ENCODE peak calls at places on chromosomes 16 and 17, in six cellular contexts. One of them, this sample, is unnamed.

GRCh38 chr17:56833023-56833811 is 503 bp downstream of the C17orf67 start:
- DNase-seq in AG10803: peak
- DNase-seq in stomach: peak
- DNase-seq in fibroblast of lung: peak
- DNase-seq in A549: peak
- DNase-seq in cardiac muscle cell: peak
- DNase-seq in this sample: no peak

GRCh38 chr16:69820926-69821541 is 58.9 kb downstream of the WWP2 start:
- DNase-seq in A549: no peak
- DNase-seq in stomach: peak
- DNase-seq in cardiac muscle cell: no peak
- DNase-seq in fibroblast of lung: peak
- DNase-seq in AG10803: peak
- DNase-seq in this sample: no peak

GRCh38 chr17:80872999-80873951 is 118.4 kb upstream of the CHMP6 start:
- DNase-seq in fibroblast of lung: no peak
- DNase-seq in stomach: no peak
- DNase-seq in A549: peak
- DNase-seq in AG10803: no peak
- DNase-seq in cardiac muscle cell: no peak
- DNase-seq in this sample: no peak

GRCh38 chr17:345992-346785 is 6.4 kb downstream of the RPH3AL start:
- DNase-seq in cardiac muscle cell: no peak
- DNase-seq in fibroblast of lung: no peak
- DNase-seq in stomach: no peak
- DNase-seq in AG10803: no peak
- DNase-seq in A549: no peak
- DNase-seq in this sample: no peak

GRCh38 chr17:15398736-15399331 is 57.4 kb upstream of the TEKT3 start:
- DNase-seq in stomach: no peak
- DNase-seq in A549: peak
- DNase-seq in cardiac muscle cell: peak
- DNase-seq in fibroblast of lung: peak
- DNase-seq in AG10803: peak
- DNase-seq in this sample: no peak

GRCh38 chr17:67324330-67324729 is 42.0 kb downstream of the PSMD12 start:
- DNase-seq in AG10803: no peak
- DNase-seq in A549: no peak
- DNase-seq in cardiac muscle cell: no peak
- DNase-seq in stomach: no peak
- DNase-seq in fibroblast of lung: no peak
- DNase-seq in this sample: no peak

GRCh38 chr17:933168-934083 is 46.1 kb downstream of the NXN start:
- DNase-seq in AG10803: peak
- DNase-seq in stomach: peak
- DNase-seq in fibroblast of lung: peak
- DNase-seq in A549: peak
- DNase-seq in cardiac muscle cell: peak
- DNase-seq in this sample: no peak

GRCh38 chr17:31424944-31425582 is 33.6 kb downstream of the RAB11FIP4 start:
- DNase-seq in AG10803: peak
- DNase-seq in cardiac muscle cell: peak
- DNase-seq in fibroblast of lung: no peak
- DNase-seq in stomach: peak
- DNase-seq in A549: no peak
- DNase-seq in this sample: peak

GRCh38 chr17:83073389-83074063 is 5.9 kb upstream of the METRNL start:
- DNase-seq in fibroblast of lung: no peak
- DNase-seq in stomach: peak
- DNase-seq in A549: no peak
- DNase-seq in AG10803: no peak
- DNase-seq in cardiac muscle cell: no peak
- DNase-seq in this sample: no peak

GRCh38 chr16:89036776-89037175 is 56.9 kb upstream of the ACSF3 start:
- DNase-seq in AG10803: no peak
- DNase-seq in cardiac muscle cell: no peak
- DNase-seq in fibroblast of lung: no peak
- DNase-seq in A549: no peak
- DNase-seq in stomach: no peak
- DNase-seq in this sample: no peak

GRCh38 chr17:8868092-8868491 is 618 bp upstream of the PIK3R6 start:
- DNase-seq in stomach: no peak
- DNase-seq in AG10803: no peak
- DNase-seq in A549: no peak
- DNase-seq in fibroblast of lung: no peak
- DNase-seq in cardiac muscle cell: no peak
- DNase-seq in this sample: no peak

GRCh38 chr17:43871947-43872690 is 25.1 kb downstream of the CD300LG start:
- DNase-seq in cardiac muscle cell: no peak
- DNase-seq in stomach: peak
- DNase-seq in fibroblast of lung: no peak
- DNase-seq in AG10803: no peak
- DNase-seq in A549: no peak
- DNase-seq in this sample: no peak

GRCh38 chr16:81583893-81584705 is 139.5 kb downstream of the CMIP start:
- DNase-seq in cardiac muscle cell: no peak
- DNase-seq in fibroblast of lung: peak
- DNase-seq in stomach: peak
- DNase-seq in A549: peak
- DNase-seq in AG10803: peak
- DNase-seq in this sample: no peak

GRCh38 chr17:37826497-37827115 is 81.7 kb upstream of the HNF1B start:
- DNase-seq in AG10803: no peak
- DNase-seq in A549: no peak
- DNase-seq in fibroblast of lung: no peak
- DNase-seq in stomach: no peak
- DNase-seq in cardiac muscle cell: no peak
- DNase-seq in this sample: no peak

GRCh38 chr16:70470927-70471341 is 16.5 kb downstream of the FCSK start:
- DNase-seq in AG10803: no peak
- DNase-seq in stomach: peak
- DNase-seq in cardiac muscle cell: peak
- DNase-seq in fibroblast of lung: no peak
- DNase-seq in A549: peak
- DNase-seq in this sample: no peak

GRCh38 chr16:90018297-90019200 is 707 bp downstream of the DBNDD1 start:
- DNase-seq in stomach: peak
- DNase-seq in fibroblast of lung: no peak
- DNase-seq in AG10803: no peak
- DNase-seq in A549: peak
- DNase-seq in cardiac muscle cell: peak
- DNase-seq in this sample: no peak

GRCh38 chr16:59748531-59748930 is 1014.4 kb upstream of the GOT2 start:
- DNase-seq in cardiac muscle cell: no peak
- DNase-seq in fibroblast of lung: no peak
- DNase-seq in AG10803: peak
- DNase-seq in stomach: no peak
- DNase-seq in A549: no peak
- DNase-seq in this sample: no peak

GRCh38 chr17:75267403-75268232 is 3.4 kb downstream of the MIF4GD start:
- DNase-seq in fibroblast of lung: no peak
- DNase-seq in AG10803: no peak
- DNase-seq in stomach: no peak
- DNase-seq in cardiac muscle cell: peak
- DNase-seq in A549: peak
- DNase-seq in this sample: no peak

GRCh38 chr16:89359296-89360147 is 130.8 kb downstream of the ANKRD11 start:
- DNase-seq in cardiac muscle cell: no peak
- DNase-seq in stomach: no peak
- DNase-seq in fibroblast of lung: no peak
- DNase-seq in A549: no peak
- DNase-seq in AG10803: no peak
- DNase-seq in this sample: no peak

GRCh38 chr16:66549284-66550131 is at the start of gene TK2:
- DNase-seq in fibroblast of lung: peak
- DNase-seq in cardiac muscle cell: peak
- DNase-seq in stomach: peak
- DNase-seq in A549: no peak
- DNase-seq in AG10803: peak
- DNase-seq in this sample: no peak

GRCh38 chr17:5241861-5242671 is 7.4 kb upstream of the SCIMP start:
- DNase-seq in A549: no peak
- DNase-seq in stomach: peak
- DNase-seq in AG10803: no peak
- DNase-seq in cardiac muscle cell: no peak
- DNase-seq in fibroblast of lung: no peak
- DNase-seq in this sample: no peak

GRCh38 chr16:3129137-3130131 is 5.4 kb upstream of the ZNF213 start:
- DNase-seq in A549: peak
- DNase-seq in AG10803: peak
- DNase-seq in stomach: peak
- DNase-seq in fibroblast of lung: peak
- DNase-seq in cardiac muscle cell: peak
- DNase-seq in this sample: no peak

GRCh38 chr17:76879254-76879653 is 11.1 kb downstream of the MGAT5B start:
- DNase-seq in AG10803: no peak
- DNase-seq in cardiac muscle cell: no peak
- DNase-seq in A549: no peak
- DNase-seq in fibroblast of lung: no peak
- DNase-seq in stomach: no peak
- DNase-seq in this sample: no peak

DNA sequence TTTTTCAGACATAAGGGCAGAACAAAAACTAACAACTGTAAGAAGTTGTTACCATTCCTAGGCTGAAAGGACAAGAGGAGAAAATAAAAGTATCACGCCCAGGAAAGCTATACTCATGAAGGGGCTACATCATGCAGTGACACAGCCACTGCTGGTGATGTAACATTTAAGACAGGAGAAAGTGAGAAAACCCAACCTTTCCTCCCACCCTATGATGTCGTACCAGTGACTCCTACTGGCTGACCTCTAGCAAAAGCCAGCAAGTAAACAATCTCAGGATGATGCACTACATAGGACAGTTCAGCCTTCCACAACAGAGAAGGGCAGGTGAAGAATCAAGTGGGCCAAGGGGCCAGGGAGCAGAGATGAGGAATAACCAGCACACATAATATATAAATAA is 14.0 kb upstream of the OR1E2 start:
- DNase-seq in AG10803: no peak
- DNase-seq in A549: peak
- DNase-seq in fibroblast of lung: peak
- DNase-seq in stomach: no peak
- DNase-seq in cardiac muscle cell: no peak
- DNase-seq in this sample: no peak
- TF ChIP-seq CTCF in AG10803: no peak
- TF ChIP-seq CTCF in A549: peak
- TF ChIP-seq CTCF in fibroblast of lung: no peak
- TF ChIP-seq CTCF in stomach: no peak
- TF ChIP-seq CTCF in cardiac muscle cell: no peak
- TF ChIP-seq CTCF in this sample: no peak

DNA sequence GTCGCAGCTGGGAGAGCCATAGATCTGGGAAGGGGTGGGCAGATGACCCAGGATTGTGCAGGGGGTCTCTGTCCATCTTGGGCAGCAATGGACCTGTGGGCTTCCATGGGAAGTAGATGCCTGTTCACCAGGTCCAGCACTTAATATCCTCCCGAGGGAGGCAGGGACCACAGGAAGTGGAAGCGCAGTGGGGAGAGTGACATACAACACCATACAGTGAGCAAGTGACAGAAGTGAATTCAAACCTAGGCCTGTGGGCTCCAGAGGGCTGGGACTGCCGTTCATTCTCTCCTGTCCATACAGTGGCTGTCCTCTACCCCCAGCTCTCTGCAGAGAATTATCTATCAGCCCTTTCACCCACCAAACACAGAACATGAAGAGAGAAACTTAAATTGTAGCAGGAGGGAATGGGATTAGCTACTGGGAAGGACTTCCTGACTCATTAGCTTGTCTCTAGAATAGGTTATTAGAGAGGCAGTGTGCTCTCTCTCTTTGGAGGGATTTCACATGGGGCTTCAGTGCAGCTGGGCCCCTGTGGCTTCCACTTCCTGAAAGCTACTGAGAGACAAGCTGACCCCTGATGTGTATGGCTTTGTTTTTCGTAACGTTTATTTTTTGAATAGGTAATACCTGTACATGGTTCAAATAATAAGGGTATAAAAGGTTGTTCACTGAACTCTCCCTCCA is 13.1 kb upstream of the SEZ6 start:
- DNase-seq in stomach: no peak
- DNase-seq in fibroblast of lung: no peak
- DNase-seq in cardiac muscle cell: no peak
- DNase-seq in AG10803: no peak
- DNase-seq in A549: no peak
- DNase-seq in this sample: no peak
- TF ChIP-seq CTCF in stomach: no peak
- TF ChIP-seq CTCF in fibroblast of lung: no peak
- TF ChIP-seq CTCF in cardiac muscle cell: no peak
- TF ChIP-seq CTCF in AG10803: no peak
- TF ChIP-seq CTCF in A549: no peak
- TF ChIP-seq CTCF in this sample: no peak

DNA sequence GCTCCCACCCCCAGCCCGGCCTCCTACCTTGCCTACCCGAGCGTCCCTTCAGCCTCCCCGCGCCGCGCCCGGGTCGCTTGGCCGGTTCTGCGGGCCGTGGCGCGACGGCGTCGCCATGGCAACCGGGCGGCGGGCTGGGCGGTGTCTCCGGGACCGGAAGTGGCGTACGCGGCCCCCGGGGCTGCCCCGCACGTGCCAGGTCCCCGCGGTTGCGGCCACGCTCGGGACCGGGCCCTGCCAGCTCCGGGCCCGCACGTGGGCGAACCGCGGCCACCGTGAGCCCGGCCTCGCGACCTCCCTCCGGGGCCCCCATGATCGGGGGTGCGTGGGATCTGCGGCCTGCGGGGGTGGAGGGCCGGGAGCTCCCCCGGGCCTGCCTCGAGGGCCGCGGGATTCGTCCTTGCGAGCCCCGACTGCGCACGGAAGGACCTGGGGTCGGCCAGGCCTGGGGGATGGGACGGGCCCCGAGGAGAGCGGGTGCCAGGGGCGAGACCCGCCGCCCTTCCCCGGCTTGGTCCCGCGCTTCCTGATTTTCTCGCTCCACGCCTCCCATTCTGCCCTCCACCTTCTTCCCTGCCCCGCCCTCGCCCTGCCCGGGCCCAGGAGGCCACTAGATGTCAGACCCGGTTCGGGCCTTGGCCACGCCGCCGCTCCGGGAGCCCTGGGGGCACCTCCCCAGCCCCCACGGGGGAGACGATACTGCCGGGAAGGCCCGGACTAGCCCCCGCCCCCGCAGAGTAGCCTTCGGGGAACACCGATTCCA is at the start of gene CYB561:
- DNase-seq in cardiac muscle cell: no peak
- DNase-seq in stomach: peak
- DNase-seq in AG10803: peak
- DNase-seq in fibroblast of lung: peak
- DNase-seq in A549: peak
- DNase-seq in this sample: peak
- TF ChIP-seq CTCF in cardiac muscle cell: peak
- TF ChIP-seq CTCF in stomach: peak
- TF ChIP-seq CTCF in AG10803: peak
- TF ChIP-seq CTCF in fibroblast of lung: peak
- TF ChIP-seq CTCF in A549: no peak
- TF ChIP-seq CTCF in this sample: no peak

DNA sequence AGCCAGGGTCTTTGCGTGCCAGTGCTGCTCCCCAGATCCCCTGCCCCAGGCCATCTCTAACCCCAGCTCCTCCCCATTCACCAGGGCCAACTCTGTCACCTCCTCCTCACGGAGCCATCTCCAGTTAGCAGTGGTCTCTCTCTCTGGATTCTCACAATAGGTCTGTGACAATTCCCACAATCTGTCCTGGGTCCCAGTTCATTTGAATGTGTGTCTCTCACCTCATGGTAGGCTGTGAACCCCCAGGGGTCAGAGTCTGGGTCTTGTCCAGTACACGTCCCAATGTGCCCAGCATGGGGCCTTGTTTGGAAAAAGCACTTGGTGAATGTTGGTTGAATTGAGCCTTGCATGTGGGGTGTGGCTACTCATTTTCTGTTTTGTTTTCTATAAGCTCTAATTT is 205.3 kb downstream of the PHKB start:
- DNase-seq in AG10803: no peak
- DNase-seq in A549: no peak
- DNase-seq in stomach: no peak
- DNase-seq in cardiac muscle cell: no peak
- DNase-seq in fibroblast of lung: no peak
- DNase-seq in this sample: no peak
- TF ChIP-seq CTCF in AG10803: no peak
- TF ChIP-seq CTCF in A549: no peak
- TF ChIP-seq CTCF in stomach: no peak
- TF ChIP-seq CTCF in cardiac muscle cell: no peak
- TF ChIP-seq CTCF in fibroblast of lung: no peak
- TF ChIP-seq CTCF in this sample: no peak